ENCODE peak calls at places on chromosome 20, in ten cellular contexts. T is heart left ventricle, O is prostate gland, Q is brain microvascular endothelial cell, P is PC-3, L is mammary epithelial cell, N is adrenal gland, J is spleen, W is psoas muscle, U is H9. F is an unnamed sample.

GRCh38 chr20:21808863-21809664 is 103.6 kb downstream of the PAX1 start:
- DNase-seq in Q (no peak), T (peak; percentile 76), O (peak; percentile 8), P (peak; percentile 6), N (peak; percentile 44), W (peak; percentile 64), L (no peak), J (peak; percentile 83), U (peak; percentile 80), F (no peak)

GRCh38 chr20:59636791-59637370 is 32.5 kb downstream of the PHACTR3 start:
- DNase-seq in N (no peak), Q (no peak), W (no peak), P (no peak), O (no peak), L (no peak), U (no peak), J (no peak), T (no peak), F (no peak)

GRCh38 chr20:53579266-53579580 is 14.4 kb downstream of the ZNF217 start:
- DNase-seq in L (no peak), T (no peak), Q (no peak), P (no peak), N (no peak), O (no peak), U (no peak), W (no peak), J (no peak), F (no peak)

GRCh38 chr20:23094213-23094896 is 8.2 kb upstream of the CD93 start:
- DNase-seq in P (no peak), N (no peak), W (no peak), Q (no peak), O (no peak), J (no peak), U (no peak), L (no peak), T (no peak), F (no peak)

GRCh38 chr20:4772132-4772531 is 50.4 kb downstream of the PRND start:
- DNase-seq in P (no peak), Q (no peak), T (no peak), L (no peak), U (no peak), N (no peak), J (no peak), W (no peak), O (no peak), F (no peak)

GRCh38 chr20:53547664-53548239 is 45.9 kb downstream of the ZNF217 start:
- DNase-seq in Q (peak; percentile 48), P (peak; percentile 95), T (no peak), U (peak; percentile 61), N (peak; percentile 43), O (peak; percentile 26), J (no peak), L (peak; percentile 41), W (no peak), F (no peak)

GRCh38 chr20:57298457-57298856 is 31.1 kb upstream of the SPO11 start:
- DNase-seq in O (no peak), T (no peak), Q (no peak), U (no peak), N (no peak), P (no peak), W (no peak), J (no peak), L (no peak), F (no peak)

GRCh38 chr20:3472105-3472504 is 1.3 kb downstream of the ATRN start:
- DNase-seq in O (no peak), Q (no peak), L (no peak), N (no peak), U (no peak), J (no peak), T (no peak), P (no peak), W (no peak), F (no peak)

GRCh38 chr20:48772183-48772976 is 55.4 kb downstream of the PREX1 start:
- DNase-seq in U (no peak), T (peak; percentile 88), J (peak; percentile 90), W (peak; percentile 70), L (no peak), O (no peak), N (peak; percentile 59), P (no peak), Q (no peak), F (no peak)

GRCh38 chr20:62936996-62937352 is 973 bp upstream of the GID8 start:
- DNase-seq in J (no peak), Q (peak; percentile 54), O (no peak), P (peak; percentile 51), T (no peak), U (no peak), N (no peak), L (peak; percentile 46), W (no peak), F (no peak)

GRCh38 chr20:37538003-37538402 is 10.3 kb upstream of the BLCAP start:
- DNase-seq in W (no peak), U (peak; percentile 27), L (peak; percentile 69), P (peak; percentile 86), T (no peak), N (peak; percentile 60), O (no peak), Q (peak; percentile 58), J (peak; percentile 13), F (no peak)

GRCh38 chr20:58331961-58332551 is 22.5 kb downstream of the RAB22A start:
- DNase-seq in P (no peak), J (no peak), U (no peak), W (no peak), L (no peak), T (no peak), Q (no peak), N (no peak), O (no peak), F (no peak)

DNA sequence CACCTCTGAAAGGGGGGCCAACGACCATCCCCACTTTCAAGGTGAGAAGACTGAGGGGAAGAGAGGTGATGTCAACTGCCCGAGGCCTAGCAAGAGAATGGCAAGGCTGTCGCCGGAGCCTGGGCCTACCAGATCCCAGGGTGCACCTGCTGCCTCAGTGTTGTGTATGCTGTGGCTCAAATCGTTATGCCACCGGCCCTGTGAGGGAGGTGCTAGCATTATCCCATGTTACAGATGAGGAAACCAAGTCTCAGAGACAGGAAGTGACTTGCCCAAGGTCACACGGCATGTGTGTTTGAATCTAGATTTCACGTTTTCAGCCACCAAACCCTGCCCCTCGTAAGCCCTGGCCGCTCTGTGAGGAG is 152.5 kb downstream of the CEBPB start:
- DNase-seq in T (peak; percentile 43), U (no peak), P (no peak), J (no peak), O (no peak), Q (no peak), N (no peak), L (no peak), W (no peak), F (no peak)
- H3K27me3 ChIP-seq in T (no peaks in the 10 kb centered on the region), U (no peaks in the 10 kb centered on the region), P (no peaks in the 10 kb centered on the region), J (no peaks in the 10 kb centered on the region), O (no peaks in the 10 kb centered on the region), Q (no peaks in the 10 kb centered on the region), N (no peaks in the 10 kb centered on the region), L (no peaks in the 10 kb centered on the region), W (no peaks in the 10 kb centered on the region), F (no peaks in the 10 kb centered on the region)

DNA sequence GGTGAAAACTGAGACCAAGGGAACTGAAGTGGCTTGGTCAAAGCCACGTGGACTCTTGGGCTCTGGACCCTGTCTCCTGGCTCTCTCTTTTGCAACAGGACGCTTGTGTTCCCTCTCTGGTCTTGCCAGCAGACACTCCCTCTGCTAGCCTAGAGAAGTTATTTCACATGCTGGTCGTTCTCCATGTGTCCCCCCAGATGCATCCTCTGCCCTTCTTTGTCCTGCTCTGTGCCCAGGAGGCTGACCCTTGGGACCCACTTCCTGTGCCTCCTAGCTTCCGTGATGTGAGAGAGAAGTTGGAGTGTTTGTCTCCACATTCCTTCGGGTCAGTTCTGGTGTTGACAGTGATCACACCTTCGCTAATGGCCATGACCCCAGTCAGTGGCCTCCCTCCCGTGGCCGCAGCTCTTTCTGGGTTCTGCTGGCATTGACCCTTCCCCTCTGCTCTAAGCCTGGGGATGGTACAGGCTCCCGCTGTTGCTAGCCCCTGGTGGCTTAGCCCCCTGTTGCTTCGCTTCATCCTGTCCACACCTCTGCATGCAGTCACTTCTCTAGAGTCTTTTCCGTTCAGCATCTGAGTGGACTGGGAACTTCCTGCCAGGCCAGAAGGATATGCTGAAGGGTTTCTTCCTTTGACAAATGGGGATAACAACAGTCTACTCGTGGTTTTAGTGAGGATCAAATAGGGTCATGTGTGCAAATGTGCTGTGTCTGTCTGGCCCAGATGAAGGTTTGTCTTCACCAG is 70.1 kb upstream of the BMP2 start:
- DNase-seq in L (no peak), P (no peak), W (no peak), T (no peak), Q (no peak), N (no peak), O (no peak), J (no peak), U (no peak), F (no peak)
- TF ChIP-seq CTCF in L (no peak), P (no peak), W (no peak), T (no peak), Q (no peak), N (no peak), O (no peak), J (no peak), U (no peak), F (no peak)

DNA sequence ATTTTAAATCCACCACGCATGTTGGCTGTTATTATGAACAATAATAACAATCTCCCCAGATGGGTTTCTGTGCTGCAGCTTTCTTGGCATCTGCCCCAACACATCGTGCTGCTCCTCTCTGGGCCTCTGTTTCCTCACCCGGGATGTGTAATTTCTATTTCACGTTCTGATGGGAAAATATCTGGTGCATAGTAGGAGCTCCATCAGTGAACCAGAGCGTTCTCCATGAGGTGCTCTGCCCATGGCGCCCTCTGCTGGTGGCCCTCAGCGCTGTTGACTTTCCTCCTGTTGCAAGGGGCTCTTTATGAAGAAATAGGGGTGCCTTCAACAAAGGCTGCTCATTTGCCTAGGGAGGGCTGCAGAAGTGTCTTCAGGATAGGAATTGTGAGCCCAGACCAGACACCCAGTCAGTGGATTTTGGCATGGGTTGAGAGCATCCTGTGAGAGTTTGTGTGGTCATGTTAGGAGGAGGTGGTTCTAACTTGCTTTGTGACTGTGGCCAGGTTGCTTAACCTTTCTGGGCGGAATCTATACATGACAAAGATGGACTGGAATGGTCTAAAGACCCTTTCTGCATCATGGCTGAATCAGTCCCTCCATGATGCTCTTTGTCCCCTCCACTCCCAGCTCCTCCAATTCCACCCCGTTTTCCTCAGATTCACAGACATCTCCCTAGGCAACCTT is 8.1 kb downstream of the SCRT2 start:
- DNase-seq in P (peak; percentile 54), U (peak; percentile 77), J (peak; percentile 89), W (peak; percentile 82), L (no peak), O (no peak), T (no peak), N (peak; percentile 44), Q (peak; percentile 22), F (peak; percentile 33)
- H3K27me3 ChIP-seq in P (peaks cover 64% of the 10 kb centered on the region), U (no peaks in the 10 kb centered on the region), J (peaks cover 3% of the 10 kb centered on the region), W (no peaks in the 10 kb centered on the region), L (peaks cover 12% of the 10 kb centered on the region), O (peaks cover 12% of the 10 kb centered on the region), T (peaks cover 17% of the 10 kb centered on the region), N (peaks cover 43% of the 10 kb centered on the region), Q (peaks cover 44% of the 10 kb centered on the region), F (peaks cover 65% of the 10 kb centered on the region)

DNA sequence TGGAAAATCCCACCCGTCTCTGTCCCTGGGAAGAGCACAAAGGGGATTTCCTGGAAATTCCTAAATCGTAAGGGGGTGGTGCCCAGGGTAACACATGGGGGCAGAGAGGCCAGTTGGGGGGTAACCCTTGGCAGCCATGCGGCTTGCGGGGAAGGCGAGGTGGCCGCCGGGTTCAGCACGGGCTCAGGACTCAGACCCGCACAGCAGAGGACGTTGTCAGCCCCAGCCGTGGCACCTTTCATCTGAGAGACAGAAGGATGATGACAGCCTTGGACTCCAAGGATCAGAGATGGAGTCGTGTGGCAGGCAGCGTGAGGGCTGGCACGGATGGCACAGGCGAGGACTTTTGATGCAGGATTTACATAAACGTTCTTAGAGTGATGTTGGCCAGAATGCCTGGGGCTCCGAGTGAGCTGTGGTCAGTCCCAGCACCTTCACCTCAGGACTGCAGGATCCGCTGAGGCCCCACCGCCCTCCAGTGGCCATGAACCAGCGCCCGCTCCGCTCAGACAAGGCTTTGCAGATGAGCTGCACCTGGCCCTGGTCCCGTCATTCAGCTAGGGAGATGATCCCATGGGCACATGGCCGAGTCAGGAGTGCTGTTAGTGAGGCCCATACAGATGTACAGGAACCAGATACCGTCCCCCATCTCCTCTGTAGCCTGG is 190.3 kb downstream of the TAF4 start:
- DNase-seq in N (no peak), T (peak; percentile 61), P (peak; percentile 17), U (peak; percentile 56), J (no peak), Q (no peak), L (no peak), W (no peak), O (no peak), F (no peak)
- TF ChIP-seq CTCF in N (no peak), T (no peak), P (peak; percentile 26), U (peak; percentile 47), J (no peak), Q (no peak), L (peak; percentile 16), W (no peak), O (no peak), F (no peak)